ENCODE peak calls at places on chromosomes 3 and 15, in five cellular contexts. B is T-helper 2 cell, D is retina, A is breast epithelium, X is Caki2. F is an unnamed sample.

GRCh38 chr3:102151935-102152334 is 282.9 kb upstream of the ZPLD1 start:
- DNase-seq in B (no peak), D (no peak), A (no peak), X (no peak), F (no peak)

GRCh38 chr15:29835301-29835700 is 13.0 kb upstream of the TJP1 start:
- DNase-seq in B (no peak), D (no peak), A (no peak), X (no peak), F (no peak)

GRCh38 chr15:79673416-79674123 is 223.2 kb downstream of the MTHFS start:
- DNase-seq in B (no peak), D (no peak), A (no peak), X (no peak), F (no peak)

GRCh38 chr3:120094776-120095225 is 554 bp upstream of the GSK3B start:
- DNase-seq in B (peak), D (peak), A (peak), X (peak), F (peak)

GRCh38 chr3:111012388-111013248 is 59.0 kb upstream of the NECTIN3 start:
- DNase-seq in B (no peak), D (no peak), A (no peak), X (no peak), F (no peak)

GRCh38 chr15:100929641-100930042 is 10.5 kb downstream of the LRRK1 start:
- DNase-seq in B (no peak), D (peak), A (no peak), X (peak), F (no peak)

GRCh38 chr15:57505949-57506391 is 85.7 kb upstream of the MYZAP start:
- DNase-seq in B (no peak), D (no peak), A (peak), X (peak), F (peak)

GRCh38 chr3:151171145-151171544 is 31.9 kb downstream of the GPR171 start:
- DNase-seq in B (no peak), D (no peak), A (no peak), X (no peak), F (no peak)

GRCh38 chr3:140931-141330 is 55.6 kb upstream of the CHL1 start:
- DNase-seq in B (no peak), D (no peak), A (no peak), X (no peak), F (no peak)

GRCh38 chr15:35186346-35186745 is 101.3 kb upstream of the NANOGP8 start:
- DNase-seq in B (no peak), D (no peak), A (no peak), X (no peak), F (no peak)

GRCh38 chr15:99564221-99565030 is 1.4 kb upstream of the MEF2A start:
- DNase-seq in B (no peak), D (peak), A (no peak), X (peak), F (no peak)

GRCh38 chr3:8968375-8968882 is 5.2 kb upstream of the RAD18 start:
- DNase-seq in B (no peak), D (no peak), A (no peak), X (no peak), F (no peak)

GRCh38 chr3:48125026-48125704 is 63.1 kb downstream of the CDC25A start:
- DNase-seq in B (no peak), D (no peak), A (no peak), X (peak), F (no peak)

GRCh38 chr3:109023656-109024254 is 70.1 kb upstream of the GUCA1C start:
- DNase-seq in B (peak), D (peak), A (no peak), X (peak), F (no peak)

GRCh38 chr3:31354373-31354772 is 178.4 kb upstream of the STT3B start:
- DNase-seq in B (no peak), D (no peak), A (no peak), X (no peak), F (no peak)

GRCh38 chr3:192835818-192836468 is 81.7 kb downstream of the MB21D2 start:
- DNase-seq in B (no peak), D (no peak), A (no peak), X (peak), F (no peak)

GRCh38 chr3:36373084-36373483 is 7.2 kb upstream of the STAC start:
- DNase-seq in B (no peak), D (no peak), A (no peak), X (peak), F (no peak)

GRCh38 chr3:47994180-47994579 is 22.0 kb downstream of the MAP4 start:
- DNase-seq in B (no peak), D (no peak), A (no peak), X (no peak), F (no peak)

GRCh38 chr3:139534444-139534812 is 5.1 kb downstream of the RBP1 start:
- DNase-seq in B (no peak), D (peak), A (no peak), X (peak), F (no peak)

GRCh38 chr3:39140341-39140971 is 12.9 kb downstream of the CSRNP1 start:
- DNase-seq in B (no peak), D (no peak), A (no peak), X (no peak), F (no peak)

GRCh38 chr3:100245932-100246331 is 14.9 kb upstream of the TBC1D23 start:
- DNase-seq in B (no peak), D (no peak), A (no peak), X (no peak), F (no peak)

GRCh38 chr3:196686436-196686835 is 25.6 kb downstream of the CEP19 start:
- DNase-seq in B (no peak), D (no peak), A (no peak), X (no peak), F (no peak)

GRCh38 chr3:126261037-126261436 is 80.7 kb upstream of the ALDH1L1 start:
- DNase-seq in B (no peak), D (peak), A (no peak), X (no peak), F (peak)

GRCh38 chr3:128021768-128022372 is 30.4 kb upstream of the SEC61A1 start:
- DNase-seq in B (no peak), D (no peak), A (no peak), X (no peak), F (no peak)

GRCh38 chr3:42210731-42211130 is 55.3 kb downstream of the CCK start:
- DNase-seq in B (no peak), D (no peak), A (no peak), X (no peak), F (no peak)

GRCh38 chr3:38824349-38824748 is 8.3 kb upstream of the SCN10A start:
- DNase-seq in B (no peak), D (no peak), A (no peak), X (no peak), F (no peak)

GRCh38 chr15:59160880-59161593 is 45.6 kb upstream of the LDHAL6B start:
- DNase-seq in B (no peak), D (peak), A (no peak), X (no peak), F (no peak)

GRCh38 chr3:183349421-183350157 is 78.8 kb downstream of the MCF2L2 start:
- DNase-seq in B (no peak), D (no peak), A (no peak), X (no peak), F (no peak)

GRCh38 chr3:172194702-172195392 is 155.5 kb downstream of the FNDC3B start:
- DNase-seq in B (no peak), D (peak), A (no peak), X (no peak), F (no peak)

F was measured in suprapubic skin.